ENCODE peak calls at places on chromosomes 16 and 17, in six cellular contexts. I, B, K, P, D and H are unnamed samples.

GRCh38 chr17:44262654-44263225 is 5.2 kb downstream of the SLC4A1 start:
- DNase-seq in D (no peak), B (no peak), K (no peak), P (no peak), I (no peak), H (no peak)

GRCh38 chr17:559699-560378 is 154.8 kb downstream of the VPS53 start:
- DNase-seq in B (peak; percentile 2), K (no peak), I (no peak), D (no peak), P (peak; percentile 44), H (no peak)

GRCh38 chr16:75116081-75116910 is at the start of gene LDHD:
- DNase-seq in I (peak; percentile 46), D (no peak), P (no peak), K (no peak), B (peak; percentile 90), H (peak; percentile 79)

GRCh38 chr16:886084-886543 is 84.7 kb downstream of the LMF1 start:
- DNase-seq in K (no peak), D (no peak), I (peak; percentile 48), B (no peak), P (no peak), H (no peak)

GRCh38 chr16:54351171-54351570 is 64.6 kb upstream of the IRX3 start:
- DNase-seq in K (no peak), D (no peak), P (no peak), I (no peak), B (no peak), H (no peak)

GRCh38 chr16:89338863-89339262 is 121.4 kb downstream of the ZNF778 start:
- DNase-seq in B (no peak), K (no peak), P (no peak), D (no peak), I (no peak), H (no peak)

GRCh38 chr16:27685802-27686201 is 135.9 kb downstream of the KATNIP start:
- DNase-seq in D (no peak), I (no peak), P (peak; percentile 19), B (peak; percentile 12), K (no peak), H (no peak)

GRCh38 chr16:88454315-88455057 is 1.4 kb downstream of the ZFPM1 start:
- DNase-seq in K (peak; percentile 59), I (no peak), B (peak; percentile 47), P (no peak), D (no peak), H (no peak)

DNA sequence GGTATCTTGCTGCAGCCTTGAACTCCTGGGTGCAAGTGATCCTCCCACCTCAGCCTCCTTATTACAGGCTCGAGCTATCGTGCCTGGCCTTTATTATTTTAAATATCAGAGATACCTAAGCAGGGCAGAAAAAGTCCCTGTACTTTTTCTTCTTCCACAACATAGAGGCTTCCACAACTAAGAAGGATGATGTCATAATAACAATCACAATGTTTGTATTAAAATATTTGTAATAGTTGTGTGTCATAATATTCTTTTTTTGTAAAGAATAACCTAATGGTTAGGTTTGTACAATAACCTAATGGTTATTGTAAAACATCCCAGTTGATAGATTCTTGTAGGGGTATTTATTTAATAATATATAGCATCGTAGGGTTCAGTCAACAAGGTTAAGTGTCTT is 26.7 kb upstream of the DUSP14 start:
- DNase-seq in P (no peak), B (no peak), D (no peak), K (no peak), I (no peak), H (no peak)
- H3K4me3 ChIP-seq in P (no peak overlapping the region), B (no peak overlapping the region), D (no peak overlapping the region), K (no peak overlapping the region), I (no peak overlapping the region), H (no peak overlapping the region)

DNA sequence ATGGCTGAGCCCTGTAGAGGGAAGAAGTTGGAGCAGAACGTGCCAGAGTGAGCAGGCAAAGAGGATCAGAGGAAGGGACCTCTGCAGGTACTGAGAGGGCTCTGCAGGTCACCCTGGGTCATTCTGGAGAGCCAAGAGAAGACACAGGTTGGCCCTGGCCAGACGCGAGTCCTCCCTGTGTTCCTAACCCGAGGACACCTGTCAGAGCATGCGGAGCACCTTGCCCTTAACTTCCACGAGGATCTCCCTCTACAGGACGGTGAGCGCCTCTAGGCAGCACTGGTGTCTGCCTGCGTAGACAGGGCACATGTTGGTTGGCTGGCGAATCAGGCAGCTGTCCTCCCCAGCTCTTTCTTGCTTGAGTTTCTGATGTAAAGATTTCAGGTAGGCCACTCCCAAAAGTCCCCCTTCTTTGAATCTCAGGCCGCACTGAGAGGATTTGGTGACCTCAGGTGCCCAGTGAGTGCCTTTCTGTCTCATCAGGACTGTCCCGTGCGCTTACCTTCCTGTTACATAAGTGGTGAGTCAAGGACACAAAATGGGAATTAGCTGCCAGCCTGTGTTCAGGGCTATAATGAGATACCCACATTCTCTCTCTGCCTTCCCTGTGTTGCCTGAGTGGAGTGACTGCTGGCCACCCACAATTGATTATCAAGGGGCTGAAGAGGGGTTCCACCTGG is 45.3 kb downstream of the MPRIP start:
- DNase-seq in I (no peak), P (no peak), K (no peak), B (no peak), D (no peak), H (no peak)
- TF ChIP-seq CTCF in I (no peak), P (no peak), K (no peak), B (no peak), D (no peak), H (no peak)

GRCh38 chr17:40497704-40498103 is 3.7 kb downstream of the TNS4 start:
- DNase-seq in K (no peak), P (no peak), I (no peak), D (no peak), B (no peak), H (no peak)
- H3K4me3 ChIP-seq in K (no peak overlapping the region), P (no peak overlapping the region), I (no peak overlapping the region), D (no peak overlapping the region), B (no peak overlapping the region), H (no peak overlapping the region)

DNA sequence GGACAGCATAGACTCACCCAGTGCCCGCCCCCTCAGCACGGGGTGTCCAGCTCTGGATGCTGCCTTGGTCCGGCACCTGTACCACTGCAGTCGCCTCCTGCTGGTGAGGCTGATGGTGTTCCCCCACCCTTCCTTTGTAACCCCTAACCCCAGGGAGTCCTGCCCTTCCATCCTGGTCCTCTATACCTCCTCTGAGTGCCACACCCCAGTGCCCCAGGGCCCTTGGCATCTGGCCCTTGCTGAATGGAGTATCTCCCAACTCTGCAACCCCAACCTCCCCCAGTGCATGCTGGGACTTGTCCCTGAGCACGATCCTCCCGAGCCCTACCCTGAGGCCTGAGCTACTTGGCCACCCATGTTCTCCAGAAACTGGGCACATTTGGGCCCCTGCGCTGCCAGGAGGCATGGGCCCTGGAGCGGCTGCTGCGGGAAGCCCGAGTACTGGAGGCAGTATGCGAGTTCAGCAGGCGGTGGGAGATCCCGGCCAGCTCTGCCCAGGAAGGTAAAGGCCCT is 15.8 kb downstream of the RIPOR1 start:
- DNase-seq in D (no peak), K (no peak), P (no peak), B (no peak), I (no peak), H (no peak)
- TF ChIP-seq CTCF in D (peak; percentile 35), K (peak; percentile 64), P (no peak), B (no peak), I (no peak), H (no peak)

DNA sequence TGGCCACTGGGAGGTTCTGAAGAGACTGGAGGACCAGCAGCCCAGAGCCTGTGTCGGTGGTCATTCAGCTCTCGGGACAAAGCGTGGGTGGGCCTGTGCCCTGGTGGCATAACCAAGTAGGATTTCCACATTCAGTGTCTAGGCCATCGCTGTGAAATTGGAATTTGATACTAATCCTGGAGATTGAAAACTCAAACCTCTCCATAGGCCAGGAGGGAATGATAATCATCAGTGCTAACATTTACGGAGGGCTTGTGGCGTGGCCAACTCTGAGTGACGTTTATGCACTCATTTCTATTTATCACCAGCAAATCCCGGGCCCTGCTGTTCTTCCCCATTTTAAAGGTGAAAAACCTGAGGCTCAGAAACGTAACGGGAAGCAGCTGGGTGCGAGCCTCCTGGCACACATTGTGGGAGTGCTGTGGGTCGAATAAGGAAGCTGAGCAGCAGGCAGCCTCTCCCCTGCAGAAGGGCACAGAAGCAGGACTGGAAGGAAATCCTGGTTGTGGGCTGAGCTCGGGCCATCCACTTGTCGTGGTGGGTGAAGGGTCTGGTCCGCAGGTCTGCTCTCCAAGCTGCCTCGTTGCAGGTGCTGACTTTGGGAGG is 33.1 kb downstream of the RAI1 start:
- DNase-seq in B (no peak), I (no peak), K (no peak), P (no peak), D (no peak), H (no peak)
- H3K4me3 ChIP-seq in B (no peak overlapping the region), I (no peak overlapping the region), K (no peak overlapping the region), P (no peak overlapping the region), D (no peak overlapping the region), H (no peak overlapping the region)

GRCh38 chr16:10314811-10315210 is 71.0 kb upstream of the ATF7IP2 start:
- DNase-seq in B (no peak), D (no peak), K (peak; percentile 66), P (no peak), I (no peak), H (no peak)
- TF ChIP-seq CTCF in B (no peak), D (peak; percentile 26), K (peak; percentile 73), P (no peak), I (no peak), H (peak; percentile 29)